ENCODE peak calls at places on chromosome 9, in seven cellular contexts. One of them, this sample, is unnamed.
A peak's percentile ranks its signal among the peaks of the same experiment; 100 is the strongest.

GRCh38 chr9:135184661-135185459 is 97.4 kb downstream of the OLFM1 start:
- DNase-seq in heart left ventricle: no peak
- DNase-seq in CD4-positive, CD25-positive, alpha-beta regulatory T cell: no peak
- DNase-seq in PC-9: no peak
- DNase-seq in body of pancreas: no peak
- DNase-seq in mesendoderm: no peak
- DNase-seq in esophagus squamous epithelium: no peak
- DNase-seq in this sample: peak; percentile 82

GRCh38 chr9:105425817-105426433 is 21.9 kb upstream of the FSD1L start:
- DNase-seq in esophagus squamous epithelium: no peak
- DNase-seq in CD4-positive, CD25-positive, alpha-beta regulatory T cell: no peak
- DNase-seq in heart left ventricle: no peak
- DNase-seq in PC-9: no peak
- DNase-seq in mesendoderm: no peak
- DNase-seq in body of pancreas: no peak
- DNase-seq in this sample: peak; percentile 41

GRCh38 chr9:37705787-37706186 is 47.8 kb upstream of the TRMT10B start:
- DNase-seq in body of pancreas: no peak
- DNase-seq in CD4-positive, CD25-positive, alpha-beta regulatory T cell: no peak
- DNase-seq in esophagus squamous epithelium: no peak
- DNase-seq in mesendoderm: no peak
- DNase-seq in PC-9: no peak
- DNase-seq in heart left ventricle: no peak
- DNase-seq in this sample: no peak

GRCh38 chr9:137077758-137078693 is 709 bp downstream of the UAP1L1 start:
- DNase-seq in mesendoderm: no peak
- DNase-seq in body of pancreas: no peak
- DNase-seq in esophagus squamous epithelium: no peak
- DNase-seq in CD4-positive, CD25-positive, alpha-beta regulatory T cell: peak; percentile 35
- DNase-seq in heart left ventricle: peak; percentile 77
- DNase-seq in PC-9: peak; percentile 29
- DNase-seq in this sample: peak; percentile 74

GRCh38 chr9:70170151-70170795 is 88.5 kb upstream of the SMC5 start:
- DNase-seq in body of pancreas: no peak
- DNase-seq in PC-9: no peak
- DNase-seq in heart left ventricle: no peak
- DNase-seq in esophagus squamous epithelium: no peak
- DNase-seq in CD4-positive, CD25-positive, alpha-beta regulatory T cell: no peak
- DNase-seq in mesendoderm: no peak
- DNase-seq in this sample: no peak

GRCh38 chr9:129865668-129866320 is 30.5 kb downstream of the USP20 start:
- DNase-seq in PC-9: no peak
- DNase-seq in body of pancreas: no peak
- DNase-seq in heart left ventricle: no peak
- DNase-seq in mesendoderm: no peak
- DNase-seq in esophagus squamous epithelium: no peak
- DNase-seq in CD4-positive, CD25-positive, alpha-beta regulatory T cell: no peak
- DNase-seq in this sample: no peak

GRCh38 chr9:16105576-16105975 is 552.7 kb downstream of the CCDC171 start:
- DNase-seq in CD4-positive, CD25-positive, alpha-beta regulatory T cell: no peak
- DNase-seq in PC-9: no peak
- DNase-seq in heart left ventricle: no peak
- DNase-seq in esophagus squamous epithelium: no peak
- DNase-seq in body of pancreas: no peak
- DNase-seq in mesendoderm: no peak
- DNase-seq in this sample: no peak

GRCh38 chr9:126393876-126394275 is 67.2 kb downstream of the MVB12B start:
- DNase-seq in PC-9: no peak
- DNase-seq in mesendoderm: no peak
- DNase-seq in esophagus squamous epithelium: no peak
- DNase-seq in body of pancreas: no peak
- DNase-seq in CD4-positive, CD25-positive, alpha-beta regulatory T cell: no peak
- DNase-seq in heart left ventricle: no peak
- DNase-seq in this sample: no peak

GRCh38 chr9:133512253-133513213 is 12.2 kb downstream of the MYMK start:
- DNase-seq in body of pancreas: no peak
- DNase-seq in PC-9: no peak
- DNase-seq in CD4-positive, CD25-positive, alpha-beta regulatory T cell: no peak
- DNase-seq in heart left ventricle: peak; percentile 61
- DNase-seq in esophagus squamous epithelium: no peak
- DNase-seq in mesendoderm: no peak
- DNase-seq in this sample: no peak

GRCh38 chr9:82363666-82364065 is 375.1 kb downstream of the SPATA31D1 start:
- DNase-seq in heart left ventricle: no peak
- DNase-seq in body of pancreas: no peak
- DNase-seq in PC-9: no peak
- DNase-seq in esophagus squamous epithelium: no peak
- DNase-seq in CD4-positive, CD25-positive, alpha-beta regulatory T cell: no peak
- DNase-seq in mesendoderm: no peak
- DNase-seq in this sample: no peak

GRCh38 chr9:97521576-97522333 is 20.3 kb downstream of the TMOD1 start:
- DNase-seq in PC-9: no peak
- DNase-seq in CD4-positive, CD25-positive, alpha-beta regulatory T cell: no peak
- DNase-seq in body of pancreas: no peak
- DNase-seq in mesendoderm: no peak
- DNase-seq in heart left ventricle: no peak
- DNase-seq in esophagus squamous epithelium: no peak
- DNase-seq in this sample: no peak

GRCh38 chr9:70480405-70480980 is 66.0 kb upstream of the KLF9 start:
- DNase-seq in esophagus squamous epithelium: no peak
- DNase-seq in mesendoderm: no peak
- DNase-seq in PC-9: no peak
- DNase-seq in body of pancreas: peak; percentile 95
- DNase-seq in CD4-positive, CD25-positive, alpha-beta regulatory T cell: no peak
- DNase-seq in heart left ventricle: peak; percentile 89
- DNase-seq in this sample: peak; percentile 30

GRCh38 chr9:96150324-96151023 is 151.5 kb downstream of the HSD17B3 start:
- DNase-seq in esophagus squamous epithelium: no peak
- DNase-seq in PC-9: no peak
- DNase-seq in CD4-positive, CD25-positive, alpha-beta regulatory T cell: no peak
- DNase-seq in heart left ventricle: no peak
- DNase-seq in mesendoderm: no peak
- DNase-seq in body of pancreas: no peak
- DNase-seq in this sample: no peak

GRCh38 chr9:121463026-121463827 is 36.4 kb downstream of the GGTA1 start:
- DNase-seq in body of pancreas: peak; percentile 21
- DNase-seq in esophagus squamous epithelium: no peak
- DNase-seq in CD4-positive, CD25-positive, alpha-beta regulatory T cell: no peak
- DNase-seq in heart left ventricle: peak; percentile 73
- DNase-seq in PC-9: no peak
- DNase-seq in mesendoderm: peak; percentile 81
- DNase-seq in this sample: peak; percentile 75

GRCh38 chr9:14103115-14103514 is 210.8 kb downstream of the NFIB start:
- DNase-seq in PC-9: no peak
- DNase-seq in esophagus squamous epithelium: no peak
- DNase-seq in heart left ventricle: no peak
- DNase-seq in body of pancreas: no peak
- DNase-seq in CD4-positive, CD25-positive, alpha-beta regulatory T cell: no peak
- DNase-seq in mesendoderm: no peak
- DNase-seq in this sample: no peak

GRCh38 chr9:88872171-88872946 is 118.9 kb upstream of the S1PR3 start:
- DNase-seq in PC-9: no peak
- DNase-seq in CD4-positive, CD25-positive, alpha-beta regulatory T cell: no peak
- DNase-seq in body of pancreas: no peak
- DNase-seq in mesendoderm: no peak
- DNase-seq in esophagus squamous epithelium: no peak
- DNase-seq in heart left ventricle: no peak
- DNase-seq in this sample: no peak

GRCh38 chr9:94720846-94721549 is 5.5 kb upstream of the AOPEP start:
- DNase-seq in body of pancreas: no peak
- DNase-seq in heart left ventricle: no peak
- DNase-seq in PC-9: peak; percentile 42
- DNase-seq in mesendoderm: no peak
- DNase-seq in CD4-positive, CD25-positive, alpha-beta regulatory T cell: no peak
- DNase-seq in esophagus squamous epithelium: no peak
- DNase-seq in this sample: no peak

DNA sequence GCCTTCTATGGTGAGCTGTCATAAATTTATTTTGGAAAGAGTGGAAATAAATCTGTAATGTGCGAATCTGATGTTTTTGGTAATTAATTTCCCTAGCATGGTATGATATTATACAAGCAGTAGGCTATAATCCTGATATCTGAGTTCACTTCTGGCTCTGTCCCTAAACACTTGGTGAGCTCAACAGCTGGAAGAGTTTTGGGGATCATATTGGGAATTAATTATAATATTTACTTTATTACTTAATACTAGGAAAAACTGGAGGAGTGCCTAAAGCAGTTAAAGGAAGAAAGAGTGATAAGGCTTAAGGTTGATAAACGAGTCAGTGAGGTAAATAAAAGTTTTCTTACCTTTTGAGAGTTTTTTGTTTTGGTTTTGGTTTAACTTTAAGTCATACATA is 26.8 kb downstream of the CEP78 start:
- DNase-seq in mesendoderm: no peak
- DNase-seq in body of pancreas: no peak
- DNase-seq in esophagus squamous epithelium: no peak
- DNase-seq in PC-9: no peak
- DNase-seq in heart left ventricle: no peak
- DNase-seq in CD4-positive, CD25-positive, alpha-beta regulatory T cell: no peak
- DNase-seq in this sample: no peak
- H3K36me3 ChIP-seq in mesendoderm: no peaks in the 10 kb centered on the region
- H3K36me3 ChIP-seq in body of pancreas: no peaks in the 10 kb centered on the region
- H3K36me3 ChIP-seq in esophagus squamous epithelium: peaks cover 34% of the 10 kb centered on the region
- H3K36me3 ChIP-seq in PC-9: peaks cover 5% of the 10 kb centered on the region
- H3K36me3 ChIP-seq in heart left ventricle: peaks cover 6% of the 10 kb centered on the region
- H3K36me3 ChIP-seq in CD4-positive, CD25-positive, alpha-beta regulatory T cell: peaks cover 45% of the 10 kb centered on the region
- H3K36me3 ChIP-seq in this sample: peaks cover 6% of the 10 kb centered on the region

DNA sequence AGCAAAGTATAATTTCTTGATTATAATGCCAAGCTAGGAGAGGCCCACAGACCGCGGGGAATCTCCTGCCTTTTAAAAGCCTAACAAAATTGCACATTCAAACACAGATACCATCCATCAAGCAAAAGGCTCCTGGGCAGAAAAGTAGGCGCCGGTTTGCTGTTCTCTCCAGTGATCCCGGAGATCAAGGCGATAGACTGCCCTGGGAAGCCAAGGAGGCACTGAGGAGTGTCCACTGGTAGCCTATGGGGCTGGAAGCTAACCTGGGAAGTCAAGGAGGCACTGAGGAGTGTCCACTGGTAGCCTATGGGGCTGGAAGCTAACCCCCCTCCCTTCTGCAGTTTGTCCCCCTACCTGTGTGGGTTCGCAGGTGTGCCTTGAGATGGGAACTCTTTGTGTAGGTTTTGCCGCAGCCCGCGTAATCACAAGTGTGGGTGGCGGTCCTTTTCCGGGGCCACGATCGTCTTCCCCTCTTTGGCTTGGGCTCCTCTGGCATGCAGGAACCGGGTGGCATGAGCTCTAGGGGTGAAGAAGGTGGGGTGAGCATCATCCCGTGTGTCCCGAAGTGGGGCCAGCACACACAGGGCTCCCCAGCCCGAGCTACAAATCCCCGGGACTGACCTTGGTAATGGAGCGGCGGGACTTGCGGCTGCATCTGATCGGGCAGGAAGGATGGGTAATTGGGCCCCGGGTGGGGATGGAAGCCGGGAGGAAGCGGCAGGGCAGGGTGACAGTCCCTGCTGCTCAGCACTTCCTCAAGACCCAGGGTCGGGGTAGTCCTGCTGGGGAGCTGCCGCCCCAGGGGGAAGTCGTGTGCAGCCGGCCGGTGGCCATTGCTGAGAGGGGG is 2.7 kb downstream of the KLF4 start:
- DNase-seq in esophagus squamous epithelium: no peak
- DNase-seq in body of pancreas: no peak
- DNase-seq in CD4-positive, CD25-positive, alpha-beta regulatory T cell: no peak
- DNase-seq in heart left ventricle: no peak
- DNase-seq in mesendoderm: peak; percentile 36
- DNase-seq in PC-9: no peak
- DNase-seq in this sample: no peak
- H3K4me3 ChIP-seq in esophagus squamous epithelium: peak overlapping the region; percentile 90
- H3K4me3 ChIP-seq in body of pancreas: no peak overlapping the region
- H3K4me3 ChIP-seq in CD4-positive, CD25-positive, alpha-beta regulatory T cell: no peak overlapping the region
- H3K4me3 ChIP-seq in heart left ventricle: peak overlapping the region; percentile 75
- H3K4me3 ChIP-seq in mesendoderm: peak overlapping the region; percentile 13
- H3K4me3 ChIP-seq in PC-9: peak overlapping the region; percentile 100
- H3K4me3 ChIP-seq in this sample: peak overlapping the region; percentile 55

GRCh38 chr9:131475111-131475955 is 27.4 kb upstream of the POMT1 start:
- DNase-seq in esophagus squamous epithelium: no peak
- DNase-seq in CD4-positive, CD25-positive, alpha-beta regulatory T cell: no peak
- DNase-seq in heart left ventricle: no peak
- DNase-seq in body of pancreas: no peak
- DNase-seq in mesendoderm: no peak
- DNase-seq in PC-9: no peak
- DNase-seq in this sample: no peak
- H3K36me3 ChIP-seq in esophagus squamous epithelium: peaks cover 100% of the 10 kb centered on the region
- H3K36me3 ChIP-seq in CD4-positive, CD25-positive, alpha-beta regulatory T cell: peaks cover 97% of the 10 kb centered on the region
- H3K36me3 ChIP-seq in heart left ventricle: peaks cover 97% of the 10 kb centered on the region
- H3K36me3 ChIP-seq in body of pancreas: peaks cover 36% of the 10 kb centered on the region
- H3K36me3 ChIP-seq in mesendoderm: peaks cover 47% of the 10 kb centered on the region
- H3K36me3 ChIP-seq in PC-9: peaks cover 27% of the 10 kb centered on the region
- H3K36me3 ChIP-seq in this sample: peaks cover 73% of the 10 kb centered on the region

DNA sequence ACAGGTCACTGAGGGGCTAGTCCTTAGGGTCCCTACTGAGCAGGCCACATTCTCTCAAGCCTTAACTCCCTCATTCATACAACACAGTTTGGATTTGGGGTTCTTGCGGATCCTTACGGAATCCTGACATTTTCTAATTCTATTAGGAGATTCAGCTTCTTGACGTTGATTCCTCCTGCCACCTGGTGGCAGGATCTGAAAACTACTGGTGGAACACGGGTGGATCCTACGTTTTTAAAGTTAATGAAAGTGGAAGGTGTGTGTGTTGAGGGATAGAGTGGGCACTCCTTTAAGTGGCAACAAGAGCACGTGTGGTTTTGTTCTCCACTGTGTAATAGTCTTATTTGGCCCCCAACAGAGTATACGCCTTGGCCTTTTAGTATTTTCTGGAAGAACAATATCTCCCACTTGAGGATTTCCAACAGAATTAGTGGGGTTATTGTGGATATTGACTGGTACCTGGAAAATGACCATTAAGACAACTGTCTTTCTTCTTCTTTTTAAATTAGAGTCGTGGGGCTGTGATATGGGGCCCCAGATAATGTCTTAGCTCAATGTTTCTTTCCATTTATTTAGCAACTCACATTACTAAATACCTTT is 25.2 kb downstream of the SLC28A3 start:
- DNase-seq in CD4-positive, CD25-positive, alpha-beta regulatory T cell: peak; percentile 36
- DNase-seq in esophagus squamous epithelium: no peak
- DNase-seq in heart left ventricle: no peak
- DNase-seq in mesendoderm: peak; percentile 68
- DNase-seq in body of pancreas: peak; percentile 65
- DNase-seq in PC-9: peak; percentile 38
- DNase-seq in this sample: peak; percentile 39
- H3K4me3 ChIP-seq in CD4-positive, CD25-positive, alpha-beta regulatory T cell: no peak overlapping the region
- H3K4me3 ChIP-seq in esophagus squamous epithelium: no peak overlapping the region
- H3K4me3 ChIP-seq in heart left ventricle: no peak overlapping the region
- H3K4me3 ChIP-seq in mesendoderm: no peak overlapping the region
- H3K4me3 ChIP-seq in body of pancreas: no peak overlapping the region
- H3K4me3 ChIP-seq in PC-9: no peak overlapping the region
- H3K4me3 ChIP-seq in this sample: no peak overlapping the region

GRCh38 chr9:36207546-36208012 is 16.9 kb downstream of the CLTA start:
- DNase-seq in body of pancreas: no peak
- DNase-seq in PC-9: no peak
- DNase-seq in esophagus squamous epithelium: no peak
- DNase-seq in CD4-positive, CD25-positive, alpha-beta regulatory T cell: no peak
- DNase-seq in heart left ventricle: no peak
- DNase-seq in mesendoderm: peak; percentile 21
- DNase-seq in this sample: no peak
- H3K36me3 ChIP-seq in body of pancreas: peaks cover 8% of the 10 kb centered on the region
- H3K36me3 ChIP-seq in PC-9: peaks cover 9% of the 10 kb centered on the region
- H3K36me3 ChIP-seq in esophagus squamous epithelium: peaks cover 100% of the 10 kb centered on the region
- H3K36me3 ChIP-seq in CD4-positive, CD25-positive, alpha-beta regulatory T cell: peaks cover 97% of the 10 kb centered on the region
- H3K36me3 ChIP-seq in heart left ventricle: peaks cover 52% of the 10 kb centered on the region
- H3K36me3 ChIP-seq in mesendoderm: peaks cover 26% of the 10 kb centered on the region
- H3K36me3 ChIP-seq in this sample: peaks cover 52% of the 10 kb centered on the region

GRCh38 chr9:28735943-28736342 is 1162.7 kb upstream of the C9orf72 start:
- DNase-seq in CD4-positive, CD25-positive, alpha-beta regulatory T cell: no peak
- DNase-seq in PC-9: no peak
- DNase-seq in body of pancreas: no peak
- DNase-seq in esophagus squamous epithelium: no peak
- DNase-seq in heart left ventricle: no peak
- DNase-seq in mesendoderm: no peak
- DNase-seq in this sample: no peak
- H3K4me3 ChIP-seq in CD4-positive, CD25-positive, alpha-beta regulatory T cell: no peak overlapping the region
- H3K4me3 ChIP-seq in PC-9: no peak overlapping the region
- H3K4me3 ChIP-seq in body of pancreas: no peak overlapping the region
- H3K4me3 ChIP-seq in esophagus squamous epithelium: no peak overlapping the region
- H3K4me3 ChIP-seq in heart left ventricle: no peak overlapping the region
- H3K4me3 ChIP-seq in mesendoderm: no peak overlapping the region
- H3K4me3 ChIP-seq in this sample: no peak overlapping the region

This sample was measured in H7.